ENCODE peak calls at places on chromosomes 6 and 20, in five cellular contexts. F is AG04449, O is pancreas, M is AG09319, V is GM23338. P is an unnamed sample.

GRCh38 chr6:129748212-129748900 is 38.4 kb upstream of the ARHGAP18 start:
- DNase-seq in F (no peak), M (no peak), O (no peak), V (peak; percentile 58), P (no peak)

GRCh38 chr6:155872961-155873360 is 417.3 kb upstream of the NOX3 start:
- DNase-seq in O (no peak), F (no peak), M (no peak), V (no peak), P (no peak)

GRCh38 chr6:131917318-131917717 is 33.9 kb downstream of the CCN2 start:
- DNase-seq in O (no peak), M (no peak), V (no peak), F (no peak), P (no peak)

GRCh38 chr6:111727798-111728197 is 122.1 kb upstream of the TRAF3IP2 start:
- DNase-seq in M (no peak), V (peak; percentile 76), O (no peak), F (no peak), P (no peak)

GRCh38 chr20:44730441-44730840 is 15.2 kb upstream of the KCNK15 start:
- DNase-seq in V (no peak), M (no peak), O (no peak), F (peak; percentile 87), P (no peak)

GRCh38 chr6:128438311-128438916 is 82.0 kb downstream of the PTPRK start:
- DNase-seq in M (no peak), V (peak; percentile 21), F (no peak), O (no peak), P (no peak)

GRCh38 chr20:59775221-59776055 is 158.0 kb downstream of the SYCP2 start:
- DNase-seq in V (no peak), F (no peak), M (no peak), O (no peak), P (no peak)

GRCh38 chr6:27145731-27146455 is 101.6 kb upstream of the PRSS16 start:
- DNase-seq in M (no peak), O (peak; percentile 81), F (peak; percentile 49), V (peak; percentile 85), P (peak; percentile 84)

GRCh38 chr6:116859264-116859663 is 17.8 kb upstream of the RFX6 start:
- DNase-seq in O (no peak), M (no peak), V (peak; percentile 29), F (no peak), P (no peak)

GRCh38 chr6:152696543-152696942 is 1.2 kb upstream of the MYCT1 start:
- DNase-seq in F (peak; percentile 82), O (no peak), M (no peak), V (no peak), P (no peak)

GRCh38 chr6:90170601-90171000 is 126.0 kb downstream of the BACH2 start:
- DNase-seq in M (no peak), V (no peak), F (no peak), O (no peak), P (no peak)

GRCh38 chr6:152605342-152605741 is 31.8 kb downstream of the SYNE1 start:
- DNase-seq in M (peak; percentile 19), V (no peak), F (no peak), O (no peak), P (no peak)

GRCh38 chr20:33875055-33875454 is 63.9 kb downstream of the CHMP4B start:
- DNase-seq in M (no peak), F (no peak), O (no peak), V (no peak), P (peak; percentile 26)

GRCh38 chr20:46229478-46229877 is 78.8 kb downstream of the CDH22 start:
- DNase-seq in M (no peak), F (no peak), O (no peak), V (peak; percentile 54), P (no peak)

GRCh38 chr20:47795214-47795667 is 10.0 kb upstream of the SULF2 start:
- DNase-seq in M (no peak), O (peak; percentile 26), V (no peak), F (no peak), P (peak; percentile 84)

GRCh38 chr20:62523473-62524203 is 47.8 kb upstream of the GATA5 start:
- DNase-seq in F (no peak), M (no peak), O (no peak), V (peak; percentile 69), P (no peak)

GRCh38 chr6:46918830-46919229 is 2.9 kb downstream of the ADGRF5 start:
- DNase-seq in M (no peak), V (no peak), F (no peak), O (no peak), P (no peak)

GRCh38 chr6:32933661-32934085 is 7.2 kb downstream of the HLA-DMB start:
- DNase-seq in O (peak; percentile 77), V (peak; percentile 90), M (peak; percentile 37), F (no peak), P (peak; percentile 80)

GRCh38 chr6:138518054-138518453 is 18.8 kb upstream of the NHSL1 start:
- DNase-seq in F (no peak), O (no peak), V (no peak), M (no peak), P (no peak)

GRCh38 chr20:53146201-53146891 is 174.2 kb downstream of the TSHZ2 start:
- DNase-seq in F (no peak), O (no peak), M (no peak), V (no peak), P (no peak)

GRCh38 chr20:22834651-22835256 is 200.4 kb upstream of the SSTR4 start:
- DNase-seq in O (no peak), M (no peak), V (no peak), F (no peak), P (no peak)

GRCh38 chr20:63791497-63792156 is 39.4 kb downstream of the ZBTB46 start:
- DNase-seq in O (no peak), F (no peak), V (no peak), M (no peak), P (no peak)

GRCh38 chr6:47164877-47165276 is 122.7 kb upstream of the ADGRF1 start:
- DNase-seq in V (no peak), O (no peak), M (no peak), F (no peak), P (no peak)

GRCh38 chr6:17831135-17831534 is 124.4 kb upstream of the NUP153 start:
- DNase-seq in O (no peak), V (no peak), F (no peak), M (peak; percentile 67), P (no peak)

GRCh38 chr6:48535569-48535968 is 424.6 kb upstream of the PTCHD4 start:
- DNase-seq in V (peak; percentile 49), F (no peak), M (no peak), O (no peak), P (no peak)

GRCh38 chr6:6960571-6961251 is 147.1 kb upstream of the RREB1 start:
- DNase-seq in V (no peak), F (no peak), O (no peak), M (no peak), P (no peak)

GRCh38 chr20:44642203-44643153 is 9.0 kb downstream of the ADA start:
- DNase-seq in F (peak; percentile 64), O (peak; percentile 65), M (peak; percentile 24), V (peak; percentile 75), P (peak; percentile 85)

GRCh38 chr6:32883789-32884188 is 29.8 kb downstream of the PSMB9 start:
- DNase-seq in M (peak; percentile 35), V (peak; percentile 17), O (no peak), F (no peak), P (peak; percentile 77)

DNA sequence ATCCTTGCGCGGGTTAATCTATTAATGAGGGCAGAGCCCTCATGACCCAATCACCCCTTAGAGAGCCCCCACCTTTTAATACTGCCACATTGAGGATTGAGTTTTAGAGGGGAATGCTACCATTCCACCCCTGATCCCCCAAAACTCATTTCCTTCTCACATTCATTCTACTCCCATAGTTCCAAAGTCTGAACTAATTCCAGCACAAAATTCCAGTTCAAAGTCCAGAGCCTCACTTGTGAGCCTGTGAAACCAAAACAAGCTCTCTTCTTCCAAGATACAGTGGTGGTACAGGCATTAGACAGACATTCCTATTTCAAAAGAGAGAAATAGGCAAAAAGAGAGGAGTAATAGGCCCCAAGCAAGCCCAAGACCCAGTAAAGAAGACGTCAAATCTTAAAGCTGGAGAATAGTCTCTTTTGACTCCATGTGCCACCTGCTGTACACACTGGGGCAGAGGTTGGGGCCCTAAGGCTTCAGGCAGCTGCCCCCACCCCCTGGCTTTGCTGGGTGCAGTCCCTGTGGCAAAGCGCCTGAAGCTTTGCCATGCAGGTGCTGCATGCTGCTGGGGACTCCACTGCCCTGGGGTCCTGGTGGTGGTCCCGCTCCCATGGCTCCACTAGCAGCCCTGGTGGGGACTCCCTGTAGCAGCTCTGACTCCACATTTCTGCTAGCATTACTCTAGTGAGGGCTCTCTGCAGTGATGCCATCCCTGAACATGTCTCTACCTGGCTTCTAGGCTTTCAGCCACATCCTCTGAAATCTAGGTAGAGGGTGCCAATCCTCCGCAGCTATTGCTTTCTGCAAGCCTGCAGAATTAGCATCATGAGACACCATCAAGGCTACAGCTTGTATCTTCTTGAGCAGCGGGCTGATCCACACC is 41.3 kb downstream of the RSPH3 start:
- DNase-seq in F (no peak), V (no peak), O (no peak), M (no peak), P (no peak)
- TF ChIP-seq CTCF in F (no peak), V (no peak), O (no peak), M (no peak), P (no peak)

GRCh38 chr6:133697666-133698065 is 191.2 kb upstream of the TCF21 start:
- DNase-seq in V (no peak), M (no peak), F (no peak), O (no peak), P (no peak)
- TF ChIP-seq CTCF in V (no peak), M (no peak), F (no peak), O (no peak), P (no peak)

DNA sequence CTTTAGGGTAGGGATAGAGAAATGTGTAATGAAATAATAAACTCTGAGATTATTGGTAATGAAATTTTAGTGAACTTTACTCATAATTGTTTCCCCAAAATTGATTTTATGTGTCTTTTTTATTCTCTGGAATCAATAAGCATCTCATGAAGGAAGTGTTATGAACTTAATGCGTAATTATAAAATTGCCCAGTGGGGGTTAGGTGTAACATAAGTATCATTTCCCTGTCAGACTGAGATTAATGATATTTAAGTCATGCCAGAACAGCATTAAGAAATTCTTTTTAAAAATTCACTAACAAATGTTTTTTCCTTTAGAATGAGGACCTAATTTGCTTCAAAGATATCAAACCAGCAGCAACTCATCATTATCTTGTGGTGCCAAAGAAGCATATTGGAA is 10.0 kb downstream of the HINT3 start:
- DNase-seq in F (no peak), M (no peak), V (no peak), O (no peak), P (no peak)
- TF ChIP-seq CTCF in F (no peak), M (no peak), V (no peak), O (no peak), P (no peak)

GRCh38 chr6:115078555-115078954 is 735.7 kb upstream of the HS3ST5 start:
- DNase-seq in O (no peak), F (no peak), V (no peak), M (no peak), P (no peak)
- TF ChIP-seq CTCF in O (no peak), F (no peak), V (no peak), M (no peak), P (no peak)

P was measured in kidney.